ENCODE peak calls at places on chromosomes 11 and 22, in five cellular contexts. Z, X, R, G and H are unnamed samples. For H3K4me1, the result is how much of the 10 kb centered on the place peaks cover.

GRCh38 chr11:125062931-125063428 is at the start of gene SLC37A2:
- DNase-seq in Z (peak), X (peak), R (peak), G (peak), H (peak)

GRCh38 chr11:57801185-57801490 is 39.5 kb downstream of the CTNND1 start:
- DNase-seq in Z (no peak), X (no peak), R (no peak), G (no peak), H (no peak)

GRCh38 chr11:131504199-131504949 is 134.0 kb downstream of the NTM start:
- DNase-seq in Z (no peak), X (peak), R (no peak), G (no peak), H (no peak)

GRCh38 chr11:78654071-78654470 is 79.4 kb upstream of the NARS2 start:
- DNase-seq in Z (no peak), X (no peak), R (no peak), G (no peak), H (no peak)

GRCh38 chr22:19937616-19938473 is 3.7 kb upstream of the COMT start:
- DNase-seq in Z (no peak), X (no peak), R (no peak), G (peak), H (no peak)

GRCh38 chr11:102911758-102912481 is 37.1 kb upstream of the MMP12 start:
- DNase-seq in Z (no peak), X (no peak), R (no peak), G (no peak), H (no peak)

GRCh38 chr11:130141561-130142341 is 17.8 kb upstream of the ST14 start:
- DNase-seq in Z (no peak), X (no peak), R (no peak), G (no peak), H (no peak)

GRCh38 chr22:40024201-40025061 is 29.7 kb downstream of the FAM83F start:
- DNase-seq in Z (peak), X (peak), R (peak), G (peak), H (peak)

GRCh38 chr11:19441752-19442553 is 201.2 kb upstream of the E2F8 start:
- DNase-seq in Z (peak), X (peak), R (no peak), G (no peak), H (no peak)

GRCh38 chr11:606245-606644 is 9.5 kb downstream of the IRF7 start:
- DNase-seq in Z (no peak), X (no peak), R (peak), G (no peak), H (no peak)

GRCh38 chr11:47914743-47915142 is 65.6 kb upstream of the PTPRJ start:
- DNase-seq in Z (no peak), X (no peak), R (no peak), G (no peak), H (no peak)

GRCh38 chr22:48438096-48438495 is 1389.6 kb downstream of the BRD1 start:
- DNase-seq in Z (no peak), X (no peak), R (no peak), G (peak), H (peak)

GRCh38 chr22:25748704-25749103 is 6.7 kb downstream of the MYO18B start:
- DNase-seq in Z (no peak), X (no peak), R (no peak), G (no peak), H (no peak)

GRCh38 chr11:73124796-73125195 is 17.3 kb downstream of the FCHSD2 start:
- DNase-seq in Z (no peak), X (no peak), R (no peak), G (no peak), H (no peak)

GRCh38 chr11:28701760-28702449 is 593.7 kb downstream of the METTL15 start:
- DNase-seq in Z (no peak), X (no peak), R (no peak), G (no peak), H (no peak)

GRCh38 chr11:117144477-117145392 is 648 bp downstream of the PAFAH1B2 start:
- DNase-seq in Z (peak), X (peak), R (peak), G (peak), H (peak)

GRCh38 chr22:44574581-44575343 is 76.7 kb upstream of the RTL6 start:
- DNase-seq in Z (no peak), X (peak), R (no peak), G (no peak), H (peak)

GRCh38 chr22:27032121-27032761 is 374.9 kb downstream of the MIAT start:
- DNase-seq in Z (no peak), X (peak), R (peak), G (no peak), H (peak)
- H3K4me3 ChIP-seq in Z (no peak), X (no peak), R (no peak), G (no peak), H (no peak)

GRCh38 chr11:128501576-128502549 is 85.5 kb downstream of the ETS1 start:
- DNase-seq in Z (no peak), X (no peak), R (no peak), G (no peak), H (no peak)
- H3K4me1 ChIP-seq in Z (under half), X (under half), R (under half), G (half or more), H (half or more)

GRCh38 chr22:29214232-29214631 is 8.5 kb downstream of the EMID1 start:
- DNase-seq in Z (no peak), X (no peak), R (no peak), G (peak), H (no peak)
- TF ChIP-seq CTCF in Z (no peak), X (no peak), R (no peak), G (no peak), H (no peak)

GRCh38 chr22:37219534-37219933 is 7.3 kb upstream of the SSTR3 start:
- DNase-seq in Z (no peak), X (no peak), R (no peak), G (no peak), H (no peak)

GRCh38 chr22:37215890-37216289 is 3.6 kb upstream of the SSTR3 start:
- DNase-seq in Z (no peak), X (no peak), R (no peak), G (no peak), H (no peak)

GRCh38 chr22:37218771-37219411 is 6.6 kb upstream of the SSTR3 start:
- DNase-seq in Z (no peak), X (no peak), R (no peak), G (peak), H (no peak)

GRCh38 chr22:37220543-37220968 is 8.3 kb upstream of the SSTR3 start:
- DNase-seq in Z (no peak), X (no peak), R (no peak), G (no peak), H (no peak)

DNA sequence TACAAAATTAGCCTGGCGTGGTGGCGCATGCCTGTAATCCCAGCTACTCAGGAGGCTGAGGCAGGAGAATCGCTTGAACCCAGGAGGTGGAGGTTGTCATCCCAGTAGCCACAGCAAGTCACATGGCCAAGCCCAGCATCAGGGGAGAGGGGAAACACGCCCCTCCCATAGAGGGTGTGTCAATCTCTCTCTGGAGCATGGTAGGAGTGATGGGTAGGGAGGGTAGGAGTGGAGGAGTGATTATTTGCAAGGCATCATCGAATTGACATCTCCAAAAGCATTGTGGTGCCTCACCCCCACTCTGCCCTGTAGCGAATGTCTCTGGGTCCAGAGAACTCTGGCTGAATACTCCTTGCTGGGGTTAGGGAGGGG is 6.1 kb upstream of the SSTR3 start:
- DNase-seq in Z (no peak), X (no peak), R (no peak), G (no peak), H (no peak)
- H3K4me3 ChIP-seq in Z (no peak), X (no peak), R (no peak), G (no peak), H (no peak)

DNA sequence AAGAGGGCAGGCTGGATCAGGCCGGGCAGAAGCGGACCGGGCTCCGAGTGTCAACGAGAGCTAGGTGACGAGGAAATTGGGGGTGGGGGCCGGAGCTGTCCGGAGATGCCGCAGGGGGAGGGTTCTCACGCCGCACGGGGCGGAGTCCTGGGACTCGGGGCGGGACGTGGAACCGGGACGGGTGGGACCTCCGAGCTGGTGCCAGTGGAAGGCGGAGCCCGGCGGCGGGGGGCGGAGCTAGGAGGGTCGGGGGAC is 207 bp downstream of the FKBP2 start:
- DNase-seq in Z (no peak), X (no peak), R (no peak), G (no peak), H (no peak)
- H3K4me1 ChIP-seq in Z (under half), X (under half), R (under half), G (under half), H (under half)